ENCODE peak calls at places on chromosomes 11 and 22, in seven cellular contexts. One of them, this sample, is unnamed.

GRCh38 chr11:1942541-1943260 is 4.4 kb upstream of the MRPL23 start:
- DNase-seq in lung: peak; percentile 22
- DNase-seq in brain microvascular endothelial cell: no peak
- DNase-seq in sigmoid colon: peak; percentile 58
- DNase-seq in ovary: peak; percentile 1
- DNase-seq in tibial artery: peak; percentile 42
- DNase-seq in AG04450: no peak
- DNase-seq in this sample: no peak

GRCh38 chr11:135075740-135076139 is 663.7 kb upstream of the B3GAT1 start:
- DNase-seq in lung: no peak
- DNase-seq in brain microvascular endothelial cell: peak; percentile 59
- DNase-seq in sigmoid colon: no peak
- DNase-seq in ovary: peak; percentile 49
- DNase-seq in tibial artery: peak; percentile 80
- DNase-seq in AG04450: no peak
- DNase-seq in this sample: no peak

GRCh38 chr11:115577701-115578100 is 73.5 kb upstream of the CADM1 start:
- DNase-seq in lung: no peak
- DNase-seq in brain microvascular endothelial cell: no peak
- DNase-seq in sigmoid colon: no peak
- DNase-seq in ovary: no peak
- DNase-seq in tibial artery: no peak
- DNase-seq in AG04450: no peak
- DNase-seq in this sample: no peak

GRCh38 chr22:35841907-35842518 is 124.3 kb downstream of the APOL5 start:
- DNase-seq in lung: no peak
- DNase-seq in brain microvascular endothelial cell: no peak
- DNase-seq in sigmoid colon: no peak
- DNase-seq in ovary: no peak
- DNase-seq in tibial artery: no peak
- DNase-seq in AG04450: no peak
- DNase-seq in this sample: no peak

GRCh38 chr11:120523196-120523595 is 11.6 kb downstream of the GRIK4 start:
- DNase-seq in lung: no peak
- DNase-seq in brain microvascular endothelial cell: no peak
- DNase-seq in sigmoid colon: peak; percentile 26
- DNase-seq in ovary: no peak
- DNase-seq in tibial artery: no peak
- DNase-seq in AG04450: no peak
- DNase-seq in this sample: no peak

GRCh38 chr22:38081941-38082828 is 1.8 kb downstream of the SLC16A8 start:
- DNase-seq in lung: no peak
- DNase-seq in brain microvascular endothelial cell: no peak
- DNase-seq in sigmoid colon: no peak
- DNase-seq in ovary: peak; percentile 16
- DNase-seq in tibial artery: no peak
- DNase-seq in AG04450: no peak
- DNase-seq in this sample: no peak

GRCh38 chr11:33868646-33869461 is 23.0 kb downstream of the LMO2 start:
- DNase-seq in lung: no peak
- DNase-seq in brain microvascular endothelial cell: no peak
- DNase-seq in sigmoid colon: no peak
- DNase-seq in ovary: no peak
- DNase-seq in tibial artery: no peak
- DNase-seq in AG04450: no peak
- DNase-seq in this sample: no peak

GRCh38 chr22:19874307-19875060 is 19.8 kb upstream of the GNB1L start:
- DNase-seq in lung: peak; percentile 86
- DNase-seq in brain microvascular endothelial cell: no peak
- DNase-seq in sigmoid colon: peak; percentile 63
- DNase-seq in ovary: peak; percentile 23
- DNase-seq in tibial artery: peak; percentile 67
- DNase-seq in AG04450: no peak
- DNase-seq in this sample: no peak

GRCh38 chr11:8259316-8259995 is 4.2 kb downstream of the LMO1 start:
- DNase-seq in lung: no peak
- DNase-seq in brain microvascular endothelial cell: no peak
- DNase-seq in sigmoid colon: peak; percentile 61
- DNase-seq in ovary: no peak
- DNase-seq in tibial artery: peak; percentile 34
- DNase-seq in AG04450: no peak
- DNase-seq in this sample: no peak

GRCh38 chr11:74417379-74417804 is 19.2 kb upstream of the PGM2L1 start:
- DNase-seq in lung: peak; percentile 35
- DNase-seq in brain microvascular endothelial cell: no peak
- DNase-seq in sigmoid colon: no peak
- DNase-seq in ovary: no peak
- DNase-seq in tibial artery: no peak
- DNase-seq in AG04450: no peak
- DNase-seq in this sample: peak; percentile 82

DNA sequence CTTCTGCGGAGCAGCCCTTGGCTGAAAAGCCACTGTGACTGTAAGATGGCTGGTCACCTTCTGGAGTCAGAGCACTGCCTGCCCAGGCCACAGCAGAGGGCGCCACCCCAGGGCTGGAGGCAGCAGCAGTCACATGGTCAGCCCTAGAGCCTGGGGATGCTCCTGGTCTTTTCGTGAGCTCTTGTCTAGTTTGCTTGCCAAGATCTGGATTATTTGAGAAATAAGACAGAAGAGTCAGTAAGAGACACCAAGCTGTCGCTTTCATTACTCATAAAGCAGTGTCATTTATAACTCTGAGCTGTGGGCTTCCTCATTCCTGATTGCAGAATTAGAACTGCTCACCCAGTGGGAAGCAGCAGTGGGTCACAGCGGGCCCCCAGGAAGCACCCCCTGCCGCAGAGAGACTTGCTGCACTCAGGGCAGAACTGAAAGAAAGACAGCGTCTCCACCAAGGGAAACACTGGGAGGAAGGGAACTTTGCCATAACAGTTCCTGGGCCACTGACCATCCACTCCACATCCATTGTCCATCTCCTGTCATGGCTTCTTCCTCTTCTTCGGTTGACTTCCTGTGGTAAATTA is 56.7 kb downstream of the PPP6R2 start:
- DNase-seq in lung: peak; percentile 42
- DNase-seq in brain microvascular endothelial cell: peak; percentile 22
- DNase-seq in sigmoid colon: no peak
- DNase-seq in ovary: no peak
- DNase-seq in tibial artery: no peak
- DNase-seq in AG04450: no peak
- DNase-seq in this sample: no peak
- TF ChIP-seq CTCF in lung: peak; percentile 11
- TF ChIP-seq CTCF in brain microvascular endothelial cell: peak; percentile 63
- TF ChIP-seq CTCF in sigmoid colon: no peak
- TF ChIP-seq CTCF in ovary: no peak
- TF ChIP-seq CTCF in tibial artery: no peak
- TF ChIP-seq CTCF in AG04450: peak; percentile 28
- TF ChIP-seq CTCF in this sample: peak; percentile 41

DNA sequence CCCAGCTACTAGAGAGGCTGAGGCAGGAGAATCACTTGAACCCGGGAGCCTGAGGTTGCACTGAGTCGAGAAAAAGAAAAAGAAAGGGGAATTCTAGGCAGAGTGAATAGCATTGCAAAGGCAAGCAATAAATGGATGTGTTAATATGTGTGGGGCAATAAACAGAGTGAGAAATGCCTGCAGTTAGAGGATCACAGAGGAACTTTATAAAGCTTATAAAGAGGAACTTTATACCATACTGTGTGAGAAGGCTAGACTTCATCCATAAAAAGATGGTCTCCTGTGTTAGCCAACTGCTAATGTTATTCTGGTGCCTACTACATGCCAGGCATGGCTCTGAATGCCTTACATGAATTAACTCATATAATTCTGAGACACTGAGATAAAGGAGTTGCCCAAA is 843 bp downstream of the B3GNT6 start:
- DNase-seq in lung: no peak
- DNase-seq in brain microvascular endothelial cell: no peak
- DNase-seq in sigmoid colon: no peak
- DNase-seq in ovary: no peak
- DNase-seq in tibial artery: no peak
- DNase-seq in AG04450: no peak
- DNase-seq in this sample: no peak
- H3K4me3 ChIP-seq in lung: no peak overlapping the region
- H3K4me3 ChIP-seq in brain microvascular endothelial cell: no peak overlapping the region
- H3K4me3 ChIP-seq in sigmoid colon: no peak overlapping the region
- H3K4me3 ChIP-seq in ovary: no peak overlapping the region
- H3K4me3 ChIP-seq in tibial artery: no peak overlapping the region
- H3K4me3 ChIP-seq in AG04450: no peak overlapping the region
- H3K4me3 ChIP-seq in this sample: no peak overlapping the region

DNA sequence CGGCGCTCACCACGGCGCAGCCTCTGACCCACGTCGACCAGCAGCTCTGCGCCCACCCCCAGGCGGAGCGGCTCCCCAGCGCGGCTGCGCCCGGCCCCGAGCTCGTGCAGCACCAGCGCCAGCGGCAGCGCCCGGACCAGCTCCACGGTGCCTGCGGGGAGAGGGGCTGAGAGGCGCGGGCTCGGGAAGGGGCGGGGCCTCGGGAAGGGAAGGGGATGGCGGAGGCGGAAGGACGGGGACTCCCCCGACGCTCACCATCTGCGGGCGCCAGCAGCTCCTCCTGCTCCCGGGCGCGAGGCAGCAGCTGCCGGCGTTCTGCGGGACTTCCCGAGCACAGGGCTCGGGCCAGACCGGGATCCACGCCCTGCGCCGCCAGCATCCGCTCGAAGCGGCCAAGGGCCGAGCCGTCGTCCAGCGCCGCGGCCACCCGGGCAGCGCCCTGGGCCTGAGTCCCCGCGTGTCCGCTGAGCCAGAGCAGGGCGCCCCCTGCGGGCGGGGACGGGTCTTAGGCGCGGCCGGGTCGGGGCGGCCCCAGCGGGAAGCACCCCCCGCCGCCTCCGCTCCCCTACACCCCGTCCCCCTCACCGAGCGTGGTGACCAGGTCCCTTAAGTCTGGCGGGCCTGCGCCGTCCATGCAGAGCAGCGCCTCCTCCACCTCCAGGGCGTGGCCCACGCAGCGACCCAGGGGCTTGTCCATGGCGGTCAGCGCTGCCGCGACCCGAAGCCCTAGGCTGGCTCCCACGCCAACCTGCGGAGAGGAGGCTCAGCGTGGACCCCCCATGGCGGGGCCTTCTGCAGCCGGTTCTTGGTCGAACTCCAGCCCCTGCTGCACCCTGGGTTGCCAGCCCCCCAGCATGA is 822 bp upstream of the SCO2 start:
- DNase-seq in lung: peak; percentile 84
- DNase-seq in brain microvascular endothelial cell: peak; percentile 44
- DNase-seq in sigmoid colon: peak; percentile 88
- DNase-seq in ovary: peak; percentile 85
- DNase-seq in tibial artery: peak; percentile 89
- DNase-seq in AG04450: no peak
- DNase-seq in this sample: peak; percentile 19
- TF ChIP-seq CTCF in lung: peak; percentile 33
- TF ChIP-seq CTCF in brain microvascular endothelial cell: peak; percentile 35
- TF ChIP-seq CTCF in sigmoid colon: no peak
- TF ChIP-seq CTCF in ovary: no peak
- TF ChIP-seq CTCF in tibial artery: peak; percentile 37
- TF ChIP-seq CTCF in AG04450: peak; percentile 41
- TF ChIP-seq CTCF in this sample: peak; percentile 34

GRCh38 chr11:111305871-111306270 is 7.5 kb downstream of the POU2AF3 start:
- DNase-seq in lung: no peak
- DNase-seq in brain microvascular endothelial cell: no peak
- DNase-seq in sigmoid colon: no peak
- DNase-seq in ovary: no peak
- DNase-seq in tibial artery: no peak
- DNase-seq in AG04450: no peak
- DNase-seq in this sample: no peak
- H3K4me3 ChIP-seq in lung: no peak overlapping the region
- H3K4me3 ChIP-seq in brain microvascular endothelial cell: no peak overlapping the region
- H3K4me3 ChIP-seq in sigmoid colon: no peak overlapping the region
- H3K4me3 ChIP-seq in ovary: no peak overlapping the region
- H3K4me3 ChIP-seq in tibial artery: no peak overlapping the region
- H3K4me3 ChIP-seq in AG04450: no peak overlapping the region
- H3K4me3 ChIP-seq in this sample: no peak overlapping the region

GRCh38 chr11:128552783-128553661 is 34.3 kb downstream of the ETS1 start:
- DNase-seq in lung: no peak
- DNase-seq in brain microvascular endothelial cell: no peak
- DNase-seq in sigmoid colon: no peak
- DNase-seq in ovary: no peak
- DNase-seq in tibial artery: no peak
- DNase-seq in AG04450: no peak
- DNase-seq in this sample: no peak

GRCh38 chr11:128551641-128552335 is 35.6 kb downstream of the ETS1 start:
- DNase-seq in lung: no peak
- DNase-seq in brain microvascular endothelial cell: no peak
- DNase-seq in sigmoid colon: no peak
- DNase-seq in ovary: no peak
- DNase-seq in tibial artery: no peak
- DNase-seq in AG04450: no peak
- DNase-seq in this sample: no peak

GRCh38 chr11:128553662-128554392 is 33.5 kb downstream of the ETS1 start:
- DNase-seq in lung: no peak
- DNase-seq in brain microvascular endothelial cell: no peak
- DNase-seq in sigmoid colon: no peak
- DNase-seq in ovary: peak; percentile 41
- DNase-seq in tibial artery: no peak
- DNase-seq in AG04450: no peak
- DNase-seq in this sample: no peak

GRCh38 chr11:128559496-128560103 is 27.8 kb downstream of the ETS1 start:
- DNase-seq in lung: no peak
- DNase-seq in brain microvascular endothelial cell: no peak
- DNase-seq in sigmoid colon: no peak
- DNase-seq in ovary: no peak
- DNase-seq in tibial artery: no peak
- DNase-seq in AG04450: no peak
- DNase-seq in this sample: no peak

DNA sequence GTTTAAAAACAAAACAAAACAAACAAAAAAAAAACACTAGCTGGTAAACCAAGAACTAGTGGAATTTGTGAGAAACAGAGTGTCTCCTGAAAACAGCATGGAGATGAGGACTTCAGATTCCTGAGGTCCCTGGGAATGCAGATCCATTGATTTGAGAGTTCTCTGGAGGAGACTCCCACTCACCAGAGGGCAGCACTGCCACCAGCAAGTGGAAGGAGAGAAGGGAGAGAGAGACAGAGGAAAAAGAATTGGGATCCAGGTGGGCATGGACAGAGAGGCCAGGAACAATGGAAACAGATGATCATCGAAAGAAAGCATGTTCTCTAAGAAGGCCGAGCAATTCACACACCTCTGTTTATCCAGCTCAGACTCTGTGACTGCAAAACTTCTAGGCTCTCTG is 31.8 kb downstream of the ETS1 start:
- DNase-seq in lung: no peak
- DNase-seq in brain microvascular endothelial cell: no peak
- DNase-seq in sigmoid colon: no peak
- DNase-seq in ovary: no peak
- DNase-seq in tibial artery: no peak
- DNase-seq in AG04450: no peak
- DNase-seq in this sample: no peak
- TF ChIP-seq CTCF in lung: no peak
- TF ChIP-seq CTCF in brain microvascular endothelial cell: peak; percentile 72
- TF ChIP-seq CTCF in sigmoid colon: no peak
- TF ChIP-seq CTCF in ovary: no peak
- TF ChIP-seq CTCF in tibial artery: no peak
- TF ChIP-seq CTCF in AG04450: peak; percentile 49
- TF ChIP-seq CTCF in this sample: peak; percentile 47

GRCh38 chr11:59212744-59213573 is at the start of gene MPEG1:
- DNase-seq in lung: no peak
- DNase-seq in brain microvascular endothelial cell: no peak
- DNase-seq in sigmoid colon: no peak
- DNase-seq in ovary: no peak
- DNase-seq in tibial artery: no peak
- DNase-seq in AG04450: no peak
- DNase-seq in this sample: no peak
- H3K4me3 ChIP-seq in lung: no peak within 1 kb of the TSS
- H3K4me3 ChIP-seq in brain microvascular endothelial cell: no peak within 1 kb of the TSS
- H3K4me3 ChIP-seq in sigmoid colon: no peak within 1 kb of the TSS
- H3K4me3 ChIP-seq in ovary: no peak within 1 kb of the TSS
- H3K4me3 ChIP-seq in tibial artery: peak within 1 kb of the TSS; percentile 11
- H3K4me3 ChIP-seq in AG04450: no peak within 1 kb of the TSS
- H3K4me3 ChIP-seq in this sample: no peak within 1 kb of the TSS

This sample was measured in astrocyte of the cerebellum.